ENCODE peak calls at places on chromosomes 7 and 10, in ten cellular contexts. One of them, this sample, is unnamed. For H3K36me3, the result is how much of the 10 kb centered on the place peaks cover.

GRCh38 chr7:28748934-28749584 is 209.1 kb downstream of the TRIL start:
- DNase-seq in spleen: peak
- DNase-seq in upper lobe of right lung: no peak
- DNase-seq in adrenal gland: no peak
- DNase-seq in BE2C: no peak
- DNase-seq in tibial artery: peak
- DNase-seq in cardiac muscle cell: no peak
- DNase-seq in upper lobe of left lung: peak
- DNase-seq in HCT116: peak
- DNase-seq in SK-N-SH: no peak
- DNase-seq in this sample: peak

GRCh38 chr7:20107582-20107981 is 109.6 kb downstream of the MACC1 start:
- DNase-seq in spleen: no peak
- DNase-seq in upper lobe of right lung: no peak
- DNase-seq in BE2C: no peak
- DNase-seq in HCT116: no peak
- DNase-seq in upper lobe of left lung: no peak
- DNase-seq in tibial artery: peak
- DNase-seq in cardiac muscle cell: peak
- DNase-seq in adrenal gland: no peak
- DNase-seq in SK-N-SH: no peak
- DNase-seq in this sample: no peak

GRCh38 chr7:113331155-113331898 is 213.0 kb upstream of the SMIM30 start:
- DNase-seq in upper lobe of right lung: no peak
- DNase-seq in tibial artery: no peak
- DNase-seq in SK-N-SH: no peak
- DNase-seq in BE2C: peak
- DNase-seq in HCT116: no peak
- DNase-seq in cardiac muscle cell: peak
- DNase-seq in spleen: peak
- DNase-seq in adrenal gland: no peak
- DNase-seq in upper lobe of left lung: no peak
- DNase-seq in this sample: peak

GRCh38 chr7:92639213-92639896 is 49.2 kb upstream of the FAM133B start:
- DNase-seq in HCT116: no peak
- DNase-seq in BE2C: no peak
- DNase-seq in upper lobe of right lung: no peak
- DNase-seq in upper lobe of left lung: no peak
- DNase-seq in SK-N-SH: no peak
- DNase-seq in spleen: no peak
- DNase-seq in adrenal gland: no peak
- DNase-seq in tibial artery: no peak
- DNase-seq in cardiac muscle cell: no peak
- DNase-seq in this sample: no peak

GRCh38 chr10:119025776-119026175 is 3.7 kb upstream of the NANOS1 start:
- DNase-seq in spleen: no peak
- DNase-seq in tibial artery: no peak
- DNase-seq in HCT116: no peak
- DNase-seq in upper lobe of right lung: no peak
- DNase-seq in adrenal gland: no peak
- DNase-seq in BE2C: no peak
- DNase-seq in SK-N-SH: no peak
- DNase-seq in cardiac muscle cell: no peak
- DNase-seq in upper lobe of left lung: peak
- DNase-seq in this sample: no peak

GRCh38 chr10:116836902-116837513 is 12.3 kb upstream of the ENO4 start:
- DNase-seq in tibial artery: no peak
- DNase-seq in BE2C: no peak
- DNase-seq in spleen: no peak
- DNase-seq in upper lobe of left lung: no peak
- DNase-seq in cardiac muscle cell: peak
- DNase-seq in adrenal gland: no peak
- DNase-seq in SK-N-SH: no peak
- DNase-seq in upper lobe of right lung: no peak
- DNase-seq in HCT116: no peak
- DNase-seq in this sample: no peak

GRCh38 chr7:17946591-17946990 is 6.3 kb upstream of the SNX13 start:
- DNase-seq in upper lobe of left lung: no peak
- DNase-seq in tibial artery: no peak
- DNase-seq in spleen: no peak
- DNase-seq in SK-N-SH: no peak
- DNase-seq in BE2C: no peak
- DNase-seq in cardiac muscle cell: no peak
- DNase-seq in upper lobe of right lung: no peak
- DNase-seq in HCT116: no peak
- DNase-seq in adrenal gland: no peak
- DNase-seq in this sample: no peak

GRCh38 chr7:29095666-29096560 is 50.4 kb downstream of the CPVL start:
- DNase-seq in BE2C: no peak
- DNase-seq in cardiac muscle cell: peak
- DNase-seq in tibial artery: no peak
- DNase-seq in upper lobe of left lung: no peak
- DNase-seq in HCT116: no peak
- DNase-seq in spleen: no peak
- DNase-seq in upper lobe of right lung: no peak
- DNase-seq in SK-N-SH: no peak
- DNase-seq in adrenal gland: no peak
- DNase-seq in this sample: no peak

GRCh38 chr10:102302611-102303010 is 57.3 kb downstream of the GBF1 start:
- DNase-seq in upper lobe of left lung: no peak
- DNase-seq in spleen: no peak
- DNase-seq in tibial artery: no peak
- DNase-seq in adrenal gland: no peak
- DNase-seq in upper lobe of right lung: no peak
- DNase-seq in HCT116: no peak
- DNase-seq in BE2C: no peak
- DNase-seq in cardiac muscle cell: peak
- DNase-seq in SK-N-SH: no peak
- DNase-seq in this sample: no peak

GRCh38 chr10:102298899-102299298 is 53.6 kb downstream of the GBF1 start:
- DNase-seq in SK-N-SH: no peak
- DNase-seq in BE2C: no peak
- DNase-seq in tibial artery: no peak
- DNase-seq in spleen: no peak
- DNase-seq in HCT116: no peak
- DNase-seq in adrenal gland: no peak
- DNase-seq in upper lobe of left lung: no peak
- DNase-seq in upper lobe of right lung: no peak
- DNase-seq in cardiac muscle cell: no peak
- DNase-seq in this sample: no peak

GRCh38 chr10:102300289-102300843 is 55.0 kb downstream of the GBF1 start:
- DNase-seq in HCT116: no peak
- DNase-seq in cardiac muscle cell: peak
- DNase-seq in spleen: no peak
- DNase-seq in SK-N-SH: no peak
- DNase-seq in BE2C: no peak
- DNase-seq in upper lobe of right lung: no peak
- DNase-seq in tibial artery: no peak
- DNase-seq in upper lobe of left lung: no peak
- DNase-seq in adrenal gland: no peak
- DNase-seq in this sample: no peak

GRCh38 chr10:102299873-102300272 is 54.5 kb downstream of the GBF1 start:
- DNase-seq in upper lobe of right lung: no peak
- DNase-seq in SK-N-SH: no peak
- DNase-seq in upper lobe of left lung: no peak
- DNase-seq in adrenal gland: no peak
- DNase-seq in BE2C: no peak
- DNase-seq in HCT116: no peak
- DNase-seq in cardiac muscle cell: peak
- DNase-seq in spleen: no peak
- DNase-seq in tibial artery: no peak
- DNase-seq in this sample: no peak

GRCh38 chr10:102297132-102297531 is 51.8 kb downstream of the GBF1 start:
- DNase-seq in HCT116: no peak
- DNase-seq in tibial artery: no peak
- DNase-seq in upper lobe of right lung: no peak
- DNase-seq in cardiac muscle cell: no peak
- DNase-seq in BE2C: no peak
- DNase-seq in SK-N-SH: no peak
- DNase-seq in upper lobe of left lung: no peak
- DNase-seq in adrenal gland: no peak
- DNase-seq in spleen: no peak
- DNase-seq in this sample: no peak
- TF ChIP-seq CTCF in HCT116: no peak
- TF ChIP-seq CTCF in tibial artery: no peak
- TF ChIP-seq CTCF in upper lobe of right lung: no peak
- TF ChIP-seq CTCF in cardiac muscle cell: no peak
- TF ChIP-seq CTCF in BE2C: no peak
- TF ChIP-seq CTCF in SK-N-SH: no peak
- TF ChIP-seq CTCF in upper lobe of left lung: no peak
- TF ChIP-seq CTCF in adrenal gland: no peak
- TF ChIP-seq CTCF in spleen: no peak
- TF ChIP-seq CTCF in this sample: no peak

GRCh38 chr7:130904031-130904757 is 170.2 kb upstream of the KLF14 start:
- DNase-seq in tibial artery: no peak
- DNase-seq in adrenal gland: no peak
- DNase-seq in spleen: no peak
- DNase-seq in SK-N-SH: no peak
- DNase-seq in BE2C: no peak
- DNase-seq in HCT116: peak
- DNase-seq in upper lobe of left lung: no peak
- DNase-seq in upper lobe of right lung: no peak
- DNase-seq in cardiac muscle cell: peak
- DNase-seq in this sample: no peak

GRCh38 chr7:130906575-130906974 is 172.6 kb upstream of the KLF14 start:
- DNase-seq in SK-N-SH: no peak
- DNase-seq in adrenal gland: no peak
- DNase-seq in HCT116: no peak
- DNase-seq in upper lobe of left lung: no peak
- DNase-seq in tibial artery: no peak
- DNase-seq in BE2C: no peak
- DNase-seq in cardiac muscle cell: no peak
- DNase-seq in upper lobe of right lung: no peak
- DNase-seq in spleen: no peak
- DNase-seq in this sample: no peak

GRCh38 chr7:130902755-130903357 is 168.8 kb upstream of the KLF14 start:
- DNase-seq in HCT116: no peak
- DNase-seq in adrenal gland: no peak
- DNase-seq in cardiac muscle cell: no peak
- DNase-seq in SK-N-SH: no peak
- DNase-seq in tibial artery: no peak
- DNase-seq in spleen: no peak
- DNase-seq in upper lobe of left lung: no peak
- DNase-seq in upper lobe of right lung: no peak
- DNase-seq in BE2C: no peak
- DNase-seq in this sample: no peak

GRCh38 chr7:130903358-130903974 is 169.5 kb upstream of the KLF14 start:
- DNase-seq in SK-N-SH: no peak
- DNase-seq in tibial artery: no peak
- DNase-seq in HCT116: no peak
- DNase-seq in spleen: no peak
- DNase-seq in upper lobe of right lung: no peak
- DNase-seq in cardiac muscle cell: peak
- DNase-seq in upper lobe of left lung: peak
- DNase-seq in BE2C: no peak
- DNase-seq in adrenal gland: no peak
- DNase-seq in this sample: no peak

DNA sequence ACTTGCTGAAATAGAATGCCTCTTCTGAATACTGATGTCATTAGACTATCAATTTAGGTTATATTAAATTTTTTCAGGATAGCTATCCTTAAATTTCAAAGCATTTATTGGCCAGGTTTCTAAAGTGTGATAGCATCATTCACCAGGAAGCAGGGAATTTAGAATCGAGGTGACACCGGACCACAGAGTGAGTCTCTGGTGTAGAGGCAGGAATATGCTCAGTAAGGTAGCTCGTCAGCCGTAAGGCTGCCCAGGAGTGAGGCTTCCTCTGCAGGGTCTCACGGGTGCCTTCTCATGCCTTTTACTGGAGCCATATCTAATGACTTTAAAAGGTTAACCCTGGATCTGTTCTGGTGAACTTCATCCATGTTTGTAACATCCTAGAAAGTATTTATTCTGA is 170.8 kb upstream of the KLF14 start:
- DNase-seq in tibial artery: no peak
- DNase-seq in spleen: no peak
- DNase-seq in upper lobe of right lung: no peak
- DNase-seq in upper lobe of left lung: no peak
- DNase-seq in BE2C: no peak
- DNase-seq in SK-N-SH: no peak
- DNase-seq in cardiac muscle cell: no peak
- DNase-seq in HCT116: no peak
- DNase-seq in adrenal gland: no peak
- DNase-seq in this sample: no peak
- H3K36me3 ChIP-seq in tibial artery: under half
- H3K36me3 ChIP-seq in spleen: under half
- H3K36me3 ChIP-seq in upper lobe of right lung: under half
- H3K36me3 ChIP-seq in upper lobe of left lung: under half
- H3K36me3 ChIP-seq in BE2C: under half
- H3K36me3 ChIP-seq in SK-N-SH: half or more
- H3K36me3 ChIP-seq in cardiac muscle cell: under half
- H3K36me3 ChIP-seq in HCT116: under half
- H3K36me3 ChIP-seq in adrenal gland: under half
- H3K36me3 ChIP-seq in this sample: under half

GRCh38 chr10:59512951-59513350 is 150.6 kb upstream of the FAM13C start:
- DNase-seq in upper lobe of left lung: no peak
- DNase-seq in spleen: no peak
- DNase-seq in cardiac muscle cell: no peak
- DNase-seq in adrenal gland: no peak
- DNase-seq in HCT116: no peak
- DNase-seq in SK-N-SH: peak
- DNase-seq in BE2C: no peak
- DNase-seq in tibial artery: no peak
- DNase-seq in upper lobe of right lung: no peak
- DNase-seq in this sample: no peak

GRCh38 chr10:59513558-59513957 is 151.2 kb upstream of the FAM13C start:
- DNase-seq in BE2C: peak
- DNase-seq in adrenal gland: no peak
- DNase-seq in tibial artery: no peak
- DNase-seq in cardiac muscle cell: peak
- DNase-seq in spleen: no peak
- DNase-seq in HCT116: no peak
- DNase-seq in upper lobe of right lung: no peak
- DNase-seq in SK-N-SH: peak
- DNase-seq in upper lobe of left lung: no peak
- DNase-seq in this sample: no peak

GRCh38 chr10:59523843-59524242 is 161.5 kb upstream of the FAM13C start:
- DNase-seq in HCT116: no peak
- DNase-seq in upper lobe of left lung: no peak
- DNase-seq in tibial artery: no peak
- DNase-seq in SK-N-SH: no peak
- DNase-seq in spleen: no peak
- DNase-seq in upper lobe of right lung: no peak
- DNase-seq in adrenal gland: no peak
- DNase-seq in cardiac muscle cell: peak
- DNase-seq in BE2C: no peak
- DNase-seq in this sample: no peak

GRCh38 chr10:59517961-59518360 is 155.6 kb upstream of the FAM13C start:
- DNase-seq in adrenal gland: no peak
- DNase-seq in spleen: no peak
- DNase-seq in upper lobe of right lung: no peak
- DNase-seq in cardiac muscle cell: no peak
- DNase-seq in HCT116: no peak
- DNase-seq in tibial artery: no peak
- DNase-seq in SK-N-SH: no peak
- DNase-seq in BE2C: no peak
- DNase-seq in upper lobe of left lung: no peak
- DNase-seq in this sample: no peak
- H3K4me3 ChIP-seq in adrenal gland: no peak
- H3K4me3 ChIP-seq in spleen: no peak
- H3K4me3 ChIP-seq in upper lobe of right lung: no peak
- H3K4me3 ChIP-seq in cardiac muscle cell: no peak
- H3K4me3 ChIP-seq in HCT116: no peak
- H3K4me3 ChIP-seq in tibial artery: no peak
- H3K4me3 ChIP-seq in SK-N-SH: no peak
- H3K4me3 ChIP-seq in BE2C: no peak
- H3K4me3 ChIP-seq in upper lobe of left lung: no peak
- H3K4me3 ChIP-seq in this sample: no peak

DNA sequence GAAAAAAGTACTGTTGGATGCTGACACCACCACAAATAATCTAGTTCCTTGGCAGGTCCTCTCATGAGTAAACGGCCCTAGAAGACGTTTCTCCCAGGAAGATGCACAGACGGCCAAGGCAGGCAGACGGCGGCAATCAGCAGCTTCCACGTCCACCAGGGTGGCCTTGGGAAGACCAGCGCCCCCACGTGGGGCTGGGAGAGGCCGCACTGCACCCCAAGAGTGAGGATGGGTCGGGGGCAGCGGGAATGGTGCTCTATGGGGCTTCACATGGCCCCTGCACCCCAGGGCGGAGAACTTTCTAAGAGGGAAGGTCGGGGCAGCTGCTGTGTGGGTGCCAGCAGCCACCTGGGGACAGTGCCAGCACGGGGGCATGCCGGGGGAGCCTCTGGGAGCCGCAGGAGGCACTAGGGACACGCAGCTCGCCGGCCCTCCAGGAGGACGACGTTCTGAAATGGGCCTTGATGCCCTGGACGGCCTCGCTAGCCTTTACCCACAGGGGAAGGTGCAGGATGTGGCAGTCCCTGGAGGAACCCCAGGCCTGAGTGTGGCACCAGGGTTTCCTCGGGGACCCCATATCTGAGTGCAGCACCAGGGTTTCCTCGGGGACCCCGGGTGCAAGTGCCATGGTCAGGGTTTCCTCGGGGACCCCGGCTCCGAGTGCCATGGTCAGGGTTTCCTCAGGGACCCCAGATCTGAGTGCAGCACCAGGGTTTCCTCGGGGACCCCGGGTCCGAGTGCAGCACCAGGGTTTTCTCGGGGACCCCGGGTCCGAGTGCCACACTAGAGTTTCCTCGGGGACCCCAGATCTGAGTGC is 539.9 kb downstream of the DNAJB6 start:
- DNase-seq in adrenal gland: no peak
- DNase-seq in upper lobe of right lung: no peak
- DNase-seq in SK-N-SH: no peak
- DNase-seq in BE2C: no peak
- DNase-seq in upper lobe of left lung: no peak
- DNase-seq in HCT116: no peak
- DNase-seq in tibial artery: no peak
- DNase-seq in spleen: peak
- DNase-seq in cardiac muscle cell: no peak
- DNase-seq in this sample: no peak
- TF ChIP-seq CTCF in adrenal gland: no peak
- TF ChIP-seq CTCF in upper lobe of right lung: peak
- TF ChIP-seq CTCF in SK-N-SH: no peak
- TF ChIP-seq CTCF in BE2C: no peak
- TF ChIP-seq CTCF in upper lobe of left lung: no peak
- TF ChIP-seq CTCF in HCT116: peak
- TF ChIP-seq CTCF in tibial artery: no peak
- TF ChIP-seq CTCF in spleen: no peak
- TF ChIP-seq CTCF in cardiac muscle cell: no peak
- TF ChIP-seq CTCF in this sample: no peak